ENCODE peak calls at places on chromosomes 16 and 17, in five cellular contexts. V, E, H, T and N are unnamed samples.

GRCh38 chr16:660459-661183 is 7.3 kb upstream of the RHOT2 start:
- DNase-seq in E (peak), T (peak), H (no peak), V (peak), N (peak)

GRCh38 chr17:80151333-80151732 is 4.4 kb upstream of the EIF4A3 start:
- DNase-seq in T (peak), H (no peak), E (peak), V (no peak), N (peak)

GRCh38 chr16:54342001-54342776 is 55.6 kb upstream of the IRX3 start:
- DNase-seq in E (peak), H (no peak), T (peak), V (no peak), N (peak)

GRCh38 chr16:48611329-48612137 is 1.6 kb upstream of the N4BP1 start:
- DNase-seq in H (peak), E (no peak), V (no peak), T (no peak), N (no peak)

GRCh38 chr16:74099530-74099929 is 197.1 kb upstream of the PSMD7 start:
- DNase-seq in E (no peak), H (no peak), T (no peak), V (no peak), N (no peak)

GRCh38 chr16:23256440-23256839 is 45.7 kb upstream of the SCNN1B start:
- DNase-seq in T (no peak), E (no peak), V (no peak), H (no peak), N (no peak)

GRCh38 chr16:85391769-85392583 is 221.1 kb upstream of the GSE1 start:
- DNase-seq in T (no peak), H (no peak), V (no peak), E (no peak), N (no peak)

GRCh38 chr16:10981697-10982216 is 37.4 kb downstream of the CLEC16A start:
- DNase-seq in H (peak), V (peak), E (no peak), T (no peak), N (peak)

GRCh38 chr16:359871-360697 is 7.6 kb upstream of the AXIN1 start:
- DNase-seq in H (no peak), T (no peak), E (no peak), V (peak), N (no peak)

GRCh38 chr17:42660692-42661345 is 1.7 kb downstream of the TUBG2 start:
- DNase-seq in H (no peak), E (peak), V (no peak), T (peak), N (peak)

GRCh38 chr17:73690581-73691135 is 46.4 kb upstream of the SDK2 start:
- DNase-seq in T (no peak), V (peak), H (no peak), E (no peak), N (no peak)

GRCh38 chr16:1030381-1030901 is 42.1 kb upstream of the SSTR5 start:
- DNase-seq in E (no peak), H (no peak), T (no peak), V (no peak), N (no peak)

GRCh38 chr16:4381935-4382794 is 10.5 kb downstream of the VASN start:
- DNase-seq in V (no peak), E (no peak), H (no peak), T (no peak), N (no peak)

GRCh38 chr16:87273471-87274030 is 43.6 kb downstream of the C16orf95 start:
- DNase-seq in H (no peak), E (no peak), T (no peak), V (no peak), N (no peak)

GRCh38 chr16:88297178-88297720 is 85.5 kb upstream of the ZNF469 start:
- DNase-seq in V (no peak), T (no peak), E (no peak), H (no peak), N (no peak)

GRCh38 chr16:642189-643049 is 791 bp downstream of the MCRIP2 start:
- DNase-seq in E (no peak), T (no peak), H (peak), V (peak), N (no peak)

GRCh38 chr17:1487939-1488825 is 4.3 kb downstream of the MYO1C start:
- DNase-seq in E (peak), H (peak), V (no peak), T (peak), N (peak)

GRCh38 chr17:81400154-81400938 is 5.1 kb downstream of the BAHCC1 start:
- DNase-seq in H (no peak), V (peak), E (no peak), T (peak), N (peak)

GRCh38 chr16:58563775-58564174 is 48.5 kb downstream of the SETD6 start:
- DNase-seq in H (no peak), E (no peak), T (no peak), V (no peak), N (no peak)

GRCh38 chr16:57999366-57999970 is 1.0 kb downstream of the ZNF319 start:
- DNase-seq in T (peak), V (peak), H (peak), E (peak), N (peak)

GRCh38 chr17:56708670-56709410 is 115.3 kb downstream of the NOG start:
- DNase-seq in E (no peak), V (no peak), H (no peak), T (no peak), N (no peak)

GRCh38 chr17:50114849-50115357 is 15.1 kb downstream of the SAMD14 start:
- DNase-seq in T (peak), V (peak), H (peak), E (peak), N (peak)

GRCh38 chr17:19339341-19339815 is 23.1 kb downstream of the B9D1 start:
- DNase-seq in T (no peak), H (no peak), V (no peak), E (no peak), N (peak)

GRCh38 chr17:42286411-42287295 is 1.6 kb upstream of the STAT5A start:
- DNase-seq in E (peak), V (peak), T (no peak), H (no peak), N (no peak)

GRCh38 chr16:30551781-30552180 is 6.4 kb downstream of the ZNF764 start:
- DNase-seq in E (no peak), H (no peak), T (no peak), V (no peak), N (no peak)

GRCh38 chr17:20073056-20073979 is 64.2 kb downstream of the SPECC1 start:
- DNase-seq in E (peak), V (no peak), H (no peak), T (peak), N (peak)

GRCh38 chr16:70250748-70251650 is 741 bp downstream of the EXOSC6 start:
- DNase-seq in V (peak), H (peak), T (peak), E (peak), N (peak)

GRCh38 chr17:17648762-17649161 is 32.5 kb upstream of the RAI1 start:
- DNase-seq in E (peak), T (peak), H (no peak), V (no peak), N (peak)

GRCh38 chr16:24360936-24361335 is 104.8 kb downstream of the CACNG3 start:
- DNase-seq in E (no peak), V (no peak), H (no peak), T (no peak), N (no peak)

GRCh38 chr17:74417178-74418045 is 14.5 kb upstream of the GPRC5C start:
- DNase-seq in H (peak), E (peak), V (peak), T (peak), N (no peak)

GRCh38 chr17:82864721-82865240 is 25.0 kb upstream of the ZNF750 start:
- DNase-seq in V (no peak), T (no peak), H (no peak), E (no peak), N (no peak)

GRCh38 chr17:77382966-77383612 is 242.3 kb downstream of the SEC14L1 start:
- DNase-seq in T (peak), H (no peak), V (no peak), E (peak), N (peak)

GRCh38 chr16:46845952-46846351 is 15.0 kb upstream of the C16orf87 start:
- DNase-seq in V (no peak), H (no peak), E (no peak), T (no peak), N (no peak)

GRCh38 chr17:44071198-44071520 is 624 bp downstream of the G6PC3 start:
- DNase-seq in V (no peak), T (no peak), E (peak), H (no peak), N (peak)

GRCh38 chr17:40317345-40317873 is 8.4 kb downstream of the RARA start:
- DNase-seq in E (peak), V (peak), T (peak), H (peak), N (peak)

DNA sequence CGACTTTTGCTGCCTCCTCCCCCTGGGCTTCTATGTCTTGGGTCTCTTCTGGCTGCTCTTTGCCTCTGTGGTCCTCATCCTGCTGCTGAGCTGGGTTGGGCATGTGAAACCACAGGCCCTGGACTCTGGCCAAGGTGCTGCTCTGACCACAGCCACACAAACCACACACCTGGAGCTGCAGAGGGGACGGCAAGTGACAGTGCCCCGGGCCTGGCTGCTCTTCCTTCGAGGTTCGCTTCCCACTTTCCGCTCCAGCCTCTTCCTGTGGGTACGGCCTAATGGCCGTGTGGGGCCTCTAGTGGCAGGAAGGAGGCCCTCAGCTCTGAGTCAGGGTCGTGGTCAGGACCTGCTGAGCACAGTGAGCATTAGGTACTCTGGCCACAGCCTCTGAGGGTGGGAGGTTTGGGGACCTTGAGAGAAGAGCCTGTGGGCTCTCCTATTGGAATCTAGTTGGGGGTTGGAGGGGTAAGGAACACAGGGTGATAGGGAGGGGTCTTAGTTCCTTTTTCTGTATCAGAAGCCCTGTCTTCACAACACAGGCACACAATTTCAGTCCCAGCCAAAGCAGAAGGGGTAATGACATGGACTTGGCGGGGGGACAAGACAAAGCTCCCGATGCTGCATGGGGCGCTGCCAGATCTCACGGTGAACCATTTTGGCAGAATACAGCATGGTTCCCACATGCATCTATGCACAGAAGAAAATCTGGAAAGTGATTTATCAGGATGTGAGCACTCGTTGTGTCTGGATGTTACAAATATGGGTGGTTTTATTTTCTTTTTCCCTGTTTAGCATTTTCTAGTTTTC is 2.3 kb downstream of the GP1BA start:
- DNase-seq in E (peak), H (peak), T (peak), V (peak), N (peak)
- TF ChIP-seq CTCF in E (peak), H (no peak), T (peak), V (peak), N (peak)

DNA sequence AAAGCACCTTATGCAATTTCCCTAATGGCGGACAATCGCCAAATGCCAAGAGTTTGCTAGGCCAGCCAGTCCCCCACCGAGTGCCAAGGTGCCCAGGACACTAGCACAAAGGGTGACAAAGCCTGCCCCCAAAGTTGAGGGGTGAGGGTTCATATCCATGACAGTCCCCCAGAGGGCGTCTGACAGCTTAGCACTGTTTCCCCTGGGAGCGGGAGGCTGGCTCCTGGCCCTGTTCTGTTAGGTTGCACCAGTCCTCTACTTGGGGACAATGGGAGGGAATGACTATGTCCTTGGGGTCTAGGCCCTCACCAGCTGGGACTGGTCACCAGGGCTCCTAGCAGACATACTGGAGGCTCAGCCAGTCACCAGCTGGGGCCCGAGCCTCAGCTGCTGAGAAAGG is 66.9 kb downstream of the MYO18A start:
- DNase-seq in H (no peak), V (peak), T (no peak), E (no peak), N (no peak)
- TF ChIP-seq CTCF in H (no peak), V (peak), T (no peak), E (no peak), N (no peak)

GRCh38 chr17:58082341-58082869 is 814 bp upstream of the DYNLL2 start:
- DNase-seq in E (no peak), T (no peak), H (no peak), V (no peak), N (no peak)

GRCh38 chr17:58082870-58083490 is at the start of gene DYNLL2:
- DNase-seq in H (peak), V (peak), T (peak), E (peak), N (peak)

GRCh38 chr17:58083491-58084316 is 485 bp downstream of the DYNLL2 start:
- DNase-seq in T (peak), V (peak), E (peak), H (peak), N (peak)

GRCh38 chr17:58085039-58085715 is 2.0 kb downstream of the DYNLL2 start:
- DNase-seq in T (no peak), V (no peak), H (no peak), E (no peak), N (no peak)

GRCh38 chr17:58084317-58084981 is 1.2 kb downstream of the DYNLL2 start:
- DNase-seq in V (peak), H (peak), E (peak), T (peak), N (peak)
- TF ChIP-seq CTCF in V (peak), H (no peak), E (no peak), T (peak), N (no peak)

GRCh38 chr16:71591917-71592316 is 15.0 kb upstream of the TAT start:
- DNase-seq in H (no peak), T (no peak), E (no peak), V (no peak), N (no peak)
- TF ChIP-seq CTCF in H (no peak), T (no peak), E (no peak), V (no peak), N (no peak)

GRCh38 chr17:75752405-75753192 is 12.4 kb downstream of the GALK1 start:
- DNase-seq in H (no peak), V (no peak), T (no peak), E (no peak), N (no peak)
- TF ChIP-seq CTCF in H (no peak), V (peak), T (no peak), E (no peak), N (no peak)

GRCh38 chr16:81261049-81261648 is 22.7 kb downstream of the BCO1 start:
- DNase-seq in H (peak), T (peak), V (no peak), E (peak), N (no peak)

GRCh38 chr16:81264386-81264785 is 25.9 kb downstream of the BCO1 start:
- DNase-seq in V (no peak), T (no peak), E (no peak), H (no peak), N (no peak)

GRCh38 chr16:81265052-81265451 is 26.6 kb downstream of the BCO1 start:
- DNase-seq in H (no peak), V (no peak), E (no peak), T (no peak), N (no peak)

GRCh38 chr16:81265658-81266451 is 27.4 kb downstream of the BCO1 start:
- DNase-seq in E (peak), V (no peak), H (no peak), T (peak), N (peak)

GRCh38 chr16:81263470-81264200 is 25.1 kb downstream of the BCO1 start:
- DNase-seq in E (peak), V (no peak), T (peak), H (no peak), N (peak)
- TF ChIP-seq CTCF in E (peak), V (no peak), T (peak), H (no peak), N (peak)

GRCh38 chr16:14003119-14003570 is 68.0 kb upstream of the MRTFB start:
- DNase-seq in H (peak), E (peak), V (no peak), T (peak), N (peak)
- TF ChIP-seq CTCF in H (no peak), E (peak), V (no peak), T (peak), N (no peak)